ENCODE peak calls at places on chromosome 3, in nine cellular contexts. One of them, this sample, is unnamed.

GRCh38 chr3:193743702-193744047 is 150.7 kb downstream of the OPA1 start:
- DNase-seq in stimulated activated CD8-positive, alpha-beta memory T cell treated with anti-CD3 and anti-CD28 coated beads, Interleukin-4, amount 100 ng/mL, for 48 hours: no peak
- DNase-seq in GM03348: no peak
- DNase-seq in T1000: no peak
- DNase-seq in iris pigment epithelial cell: peak; percentile 45
- DNase-seq in heart left ventricle: no peak
- DNase-seq in nucleus accumbens: no peak
- DNase-seq in T-helper 2 cell: no peak
- DNase-seq in cardiac septum: no peak
- DNase-seq in this sample: no peak

GRCh38 chr3:46538803-46539442 is 27.2 kb downstream of the LRRC2 start:
- DNase-seq in nucleus accumbens: no peak
- DNase-seq in T1000: no peak
- DNase-seq in iris pigment epithelial cell: peak; percentile 60
- DNase-seq in stimulated activated CD8-positive, alpha-beta memory T cell treated with anti-CD3 and anti-CD28 coated beads, Interleukin-4, amount 100 ng/mL, for 48 hours: peak; percentile 76
- DNase-seq in T-helper 2 cell: peak; percentile 38
- DNase-seq in GM03348: peak; percentile 78
- DNase-seq in heart left ventricle: peak; percentile 70
- DNase-seq in cardiac septum: peak; percentile 83
- DNase-seq in this sample: peak; percentile 57

GRCh38 chr3:115624029-115624645 is 827 bp downstream of the GAP43 start:
- DNase-seq in stimulated activated CD8-positive, alpha-beta memory T cell treated with anti-CD3 and anti-CD28 coated beads, Interleukin-4, amount 100 ng/mL, for 48 hours: no peak
- DNase-seq in heart left ventricle: no peak
- DNase-seq in T-helper 2 cell: no peak
- DNase-seq in cardiac septum: no peak
- DNase-seq in iris pigment epithelial cell: no peak
- DNase-seq in nucleus accumbens: peak; percentile 11
- DNase-seq in T1000: no peak
- DNase-seq in GM03348: no peak
- DNase-seq in this sample: no peak

GRCh38 chr3:52469001-52469400 is 13.6 kb downstream of the NISCH start:
- DNase-seq in iris pigment epithelial cell: no peak
- DNase-seq in cardiac septum: no peak
- DNase-seq in GM03348: no peak
- DNase-seq in heart left ventricle: no peak
- DNase-seq in T-helper 2 cell: no peak
- DNase-seq in T1000: no peak
- DNase-seq in nucleus accumbens: no peak
- DNase-seq in stimulated activated CD8-positive, alpha-beta memory T cell treated with anti-CD3 and anti-CD28 coated beads, Interleukin-4, amount 100 ng/mL, for 48 hours: no peak
- DNase-seq in this sample: no peak

GRCh38 chr3:113018461-113019181 is 27.8 kb downstream of the GTPBP8 start:
- DNase-seq in heart left ventricle: no peak
- DNase-seq in iris pigment epithelial cell: peak; percentile 39
- DNase-seq in nucleus accumbens: peak; percentile 24
- DNase-seq in T1000: no peak
- DNase-seq in cardiac septum: no peak
- DNase-seq in GM03348: peak; percentile 20
- DNase-seq in stimulated activated CD8-positive, alpha-beta memory T cell treated with anti-CD3 and anti-CD28 coated beads, Interleukin-4, amount 100 ng/mL, for 48 hours: no peak
- DNase-seq in T-helper 2 cell: no peak
- DNase-seq in this sample: peak; percentile 15

GRCh38 chr3:49415931-49416601 is 3.8 kb downstream of the TCTA start:
- DNase-seq in T-helper 2 cell: peak; percentile 24
- DNase-seq in heart left ventricle: no peak
- DNase-seq in T1000: no peak
- DNase-seq in cardiac septum: no peak
- DNase-seq in GM03348: no peak
- DNase-seq in stimulated activated CD8-positive, alpha-beta memory T cell treated with anti-CD3 and anti-CD28 coated beads, Interleukin-4, amount 100 ng/mL, for 48 hours: peak; percentile 69
- DNase-seq in iris pigment epithelial cell: peak; percentile 35
- DNase-seq in nucleus accumbens: no peak
- DNase-seq in this sample: no peak

GRCh38 chr3:105385868-105386508 is 19.3 kb downstream of the ALCAM start:
- DNase-seq in nucleus accumbens: no peak
- DNase-seq in T-helper 2 cell: no peak
- DNase-seq in cardiac septum: no peak
- DNase-seq in heart left ventricle: no peak
- DNase-seq in GM03348: no peak
- DNase-seq in T1000: no peak
- DNase-seq in stimulated activated CD8-positive, alpha-beta memory T cell treated with anti-CD3 and anti-CD28 coated beads, Interleukin-4, amount 100 ng/mL, for 48 hours: no peak
- DNase-seq in iris pigment epithelial cell: no peak
- DNase-seq in this sample: no peak

GRCh38 chr3:33277193-33277882 is at the start of gene FBXL2:
- DNase-seq in heart left ventricle: peak; percentile 65
- DNase-seq in cardiac septum: no peak
- DNase-seq in T1000: peak; percentile 76
- DNase-seq in GM03348: peak; percentile 40
- DNase-seq in T-helper 2 cell: no peak
- DNase-seq in stimulated activated CD8-positive, alpha-beta memory T cell treated with anti-CD3 and anti-CD28 coated beads, Interleukin-4, amount 100 ng/mL, for 48 hours: peak; percentile 63
- DNase-seq in iris pigment epithelial cell: peak; percentile 64
- DNase-seq in nucleus accumbens: peak; percentile 52
- DNase-seq in this sample: peak; percentile 70

GRCh38 chr3:43289401-43289800 is 3.1 kb downstream of the SNRK start:
- DNase-seq in GM03348: peak; percentile 26
- DNase-seq in T1000: no peak
- DNase-seq in heart left ventricle: no peak
- DNase-seq in nucleus accumbens: no peak
- DNase-seq in stimulated activated CD8-positive, alpha-beta memory T cell treated with anti-CD3 and anti-CD28 coated beads, Interleukin-4, amount 100 ng/mL, for 48 hours: no peak
- DNase-seq in cardiac septum: no peak
- DNase-seq in iris pigment epithelial cell: no peak
- DNase-seq in T-helper 2 cell: no peak
- DNase-seq in this sample: no peak